ENCODE peak calls at places on chromosomes 4 and X, in eight cellular contexts. H, U, J, F, M, V, D and Z are unnamed samples.

GRCh38 chr4:90815569-90815968 is 688.4 kb downstream of the CCSER1 start:
- DNase-seq in H (no peak), U (no peak), J (no peak), F (no peak), M (no peak), V (no peak), D (no peak), Z (no peak)

GRCh38 chr4:2867758-2868491 is 24.3 kb downstream of the ADD1 start:
- DNase-seq in H (peak), U (no peak), J (no peak), F (no peak), M (no peak), V (peak), D (no peak), Z (no peak)

GRCh38 chr4:52299120-52299519 is 248.0 kb downstream of the SPATA18 start:
- DNase-seq in H (no peak), U (no peak), J (no peak), F (no peak), M (no peak), V (no peak), D (no peak), Z (no peak)

GRCh38 chr4:184374006-184374405 is 100.3 kb downstream of the IRF2 start:
- DNase-seq in H (no peak), U (no peak), J (no peak), F (no peak), M (no peak), V (no peak), D (no peak), Z (no peak)

GRCh38 chrX:16479206-16479869 is 170.6 kb upstream of the S100G start:
- DNase-seq in H (no peak), U (no peak), J (peak), F (no peak), M (no peak), V (peak), D (no peak), Z (no peak)

GRCh38 chr4:155785828-155786227 is 27.0 kb downstream of the GUCY1B1 start:
- DNase-seq in H (no peak), U (no peak), J (no peak), F (no peak), M (no peak), V (no peak), D (no peak), Z (no peak)

GRCh38 chrX:47191331-47191730 is 2.3 kb upstream of the UBA1 start:
- DNase-seq in H (no peak), U (peak), J (peak), F (no peak), M (no peak), V (peak), D (no peak), Z (no peak)

GRCh38 chr4:128663325-128663724 is 146.2 kb upstream of the JADE1 start:
- DNase-seq in H (no peak), U (peak), J (no peak), F (no peak), M (no peak), V (no peak), D (no peak), Z (no peak)

GRCh38 chrX:134932528-134933217 is 58.1 kb upstream of the SMIM10 start:
- DNase-seq in H (no peak), U (no peak), J (peak), F (no peak), M (peak), V (peak), D (no peak), Z (no peak)

GRCh38 chr4:77699731-77700210 is 94.2 kb downstream of the CXCL13 start:
- DNase-seq in H (no peak), U (no peak), J (peak), F (no peak), M (peak), V (peak), D (no peak), Z (no peak)

GRCh38 chr4:168923526-168924194 is 86.4 kb downstream of the CBR4 start:
- DNase-seq in H (no peak), U (peak), J (peak), F (peak), M (peak), V (peak), D (peak), Z (no peak)

GRCh38 chr4:44931720-44932119 is 205.4 kb upstream of the GNPDA2 start:
- DNase-seq in H (no peak), U (no peak), J (no peak), F (no peak), M (no peak), V (no peak), D (no peak), Z (no peak)

GRCh38 chrX:110087485-110088356 is 84.8 kb downstream of the TMEM164 start:
- DNase-seq in H (no peak), U (no peak), J (peak), F (peak), M (peak), V (peak), D (no peak), Z (no peak)